ENCODE peak calls at places on chromosomes 5 and 9, in seven cellular contexts. E is coronary artery; H is Caco-2; N is brain microvascular endothelial cell; U is activated CD4-positive, alpha-beta T cell treated with anti-CD3 and anti-CD28 coated beads, Interleukin-2, amount 10 ng/mL, durations not matched to agents 24 days and 14 days; K is HT1080; L is foreskin fibroblast. D is an unnamed sample.

GRCh38 chr5:132780577-132780976 is 3.5 kb upstream of the SEPTIN8 start:
- DNase-seq in E (no peak), H (no peak), N (no peak), U (no peak), K (no peak), L (no peak), D (no peak)

GRCh38 chr5:61596265-61596664 is 264.2 kb downstream of the ZSWIM6 start:
- DNase-seq in E (no peak), H (no peak), N (no peak), U (no peak), K (no peak), L (no peak), D (no peak)

GRCh38 chr5:125272364-125272763 is 525.9 kb upstream of the ZNF608 start:
- DNase-seq in E (no peak), H (no peak), N (no peak), U (no peak), K (no peak), L (no peak), D (no peak)

GRCh38 chr9:512555-513272 is 298.0 kb downstream of the DOCK8 start:
- DNase-seq in E (no peak), H (no peak), N (no peak), U (no peak), K (no peak), L (no peak), D (no peak)

GRCh38 chr9:121288874-121289553 is 21.1 kb downstream of the GSN start:
- DNase-seq in E (peak), H (peak), N (no peak), U (no peak), K (no peak), L (peak), D (peak)

GRCh38 chr5:407801-408268 is 35.1 kb upstream of the EXOC3 start:
- DNase-seq in E (no peak), H (no peak), N (no peak), U (no peak), K (no peak), L (peak), D (no peak)

GRCh38 chr5:142831019-142831403 is 60.8 kb downstream of the ARHGAP26 start:
- DNase-seq in E (no peak), H (no peak), N (no peak), U (no peak), K (no peak), L (no peak), D (no peak)

GRCh38 chr9:88932766-88933165 is 58.5 kb upstream of the S1PR3 start:
- DNase-seq in E (no peak), H (peak), N (no peak), U (no peak), K (peak), L (no peak), D (no peak)

GRCh38 chr5:103178167-103178566 is 58.1 kb downstream of the PPIP5K2 start:
- DNase-seq in E (no peak), H (no peak), N (no peak), U (no peak), K (no peak), L (no peak), D (no peak)

GRCh38 chr5:179550511-179551342 is at the start of gene RUFY1:
- DNase-seq in E (peak), H (peak), N (peak), U (peak), K (peak), L (peak), D (peak)

GRCh38 chr9:82574911-82575310 is 488.0 kb downstream of the RASEF start:
- DNase-seq in E (no peak), H (no peak), N (no peak), U (no peak), K (no peak), L (no peak), D (no peak)

GRCh38 chr5:602466-603035 is 9.6 kb upstream of the CEP72 start:
- DNase-seq in E (peak), H (peak), N (no peak), U (no peak), K (no peak), L (no peak), D (no peak)

GRCh38 chr5:118703241-118703640 is 285.1 kb downstream of the DTWD2 start:
- DNase-seq in E (no peak), H (no peak), N (no peak), U (no peak), K (no peak), L (no peak), D (no peak)

GRCh38 chr5:149745-150450 is 41.4 kb upstream of the LRRC14B start:
- DNase-seq in E (no peak), H (no peak), N (no peak), U (no peak), K (peak), L (peak), D (no peak)

GRCh38 chr5:32283539-32284377 is 29.0 kb downstream of the MTMR12 start:
- DNase-seq in E (no peak), H (no peak), N (peak), U (peak), K (peak), L (peak), D (no peak)

GRCh38 chr5:38456657-38457056 is 99.8 kb downstream of the LIFR start:
- DNase-seq in E (no peak), H (no peak), N (no peak), U (no peak), K (no peak), L (peak), D (no peak)

GRCh38 chr5:119409235-119409815 is 43.0 kb upstream of the HSD17B4 start:
- DNase-seq in E (no peak), H (no peak), N (no peak), U (peak), K (no peak), L (no peak), D (no peak)

GRCh38 chr9:840343-840742 is 1.2 kb upstream of the DMRT1 start:
- DNase-seq in E (no peak), H (no peak), N (no peak), U (no peak), K (no peak), L (no peak), D (no peak)

GRCh38 chr9:15735083-15735974 is 182.5 kb downstream of the CCDC171 start:
- DNase-seq in E (no peak), H (no peak), N (peak), U (no peak), K (peak), L (peak), D (peak)

GRCh38 chr9:137733429-137733828 is 114.6 kb downstream of the EHMT1 start:
- DNase-seq in E (no peak), H (no peak), N (no peak), U (no peak), K (no peak), L (no peak), D (no peak)

D was measured in DMS 273 treated with DMSO at 0.1 percent for 48 hours.